ENCODE peak calls at places on chromosomes 13 and 19, in nine cellular contexts. One of them, this sample, is unnamed.
A peak's percentile ranks its signal among the peaks of the same experiment; 100 is the strongest.

GRCh38 chr13:75353786-75354193 is 128.2 kb downstream of the TBC1D4 start:
- DNase-seq in anterior cingulate cortex: no peak
- DNase-seq in activated T-helper 1 cell treated with anti-CD3 and anti-CD28 coated beads, Interleukin-2, amount 50 U/mL, for 16 hours: no peak
- DNase-seq in NCI-H510A treated with DMSO at 0.1 percent for 48 hours: no peak
- DNase-seq in HT1080: no peak
- DNase-seq in psoas muscle: no peak
- DNase-seq in cardiac muscle cell: no peak
- DNase-seq in T-helper 1 cell: peak; percentile 20
- DNase-seq in Jurkat, Clone E6-1: no peak
- DNase-seq in this sample: no peak

GRCh38 chr19:48659768-48660167 is 13.0 kb downstream of the NTN5 start:
- DNase-seq in anterior cingulate cortex: no peak
- DNase-seq in activated T-helper 1 cell treated with anti-CD3 and anti-CD28 coated beads, Interleukin-2, amount 50 U/mL, for 16 hours: no peak
- DNase-seq in NCI-H510A treated with DMSO at 0.1 percent for 48 hours: no peak
- DNase-seq in HT1080: no peak
- DNase-seq in psoas muscle: no peak
- DNase-seq in cardiac muscle cell: no peak
- DNase-seq in T-helper 1 cell: no peak
- DNase-seq in Jurkat, Clone E6-1: no peak
- DNase-seq in this sample: peak; percentile 38

GRCh38 chr13:74687452-74688180 is 553.4 kb upstream of the KLF12 start:
- DNase-seq in anterior cingulate cortex: no peak
- DNase-seq in activated T-helper 1 cell treated with anti-CD3 and anti-CD28 coated beads, Interleukin-2, amount 50 U/mL, for 16 hours: no peak
- DNase-seq in NCI-H510A treated with DMSO at 0.1 percent for 48 hours: no peak
- DNase-seq in HT1080: no peak
- DNase-seq in psoas muscle: no peak
- DNase-seq in cardiac muscle cell: no peak
- DNase-seq in T-helper 1 cell: no peak
- DNase-seq in Jurkat, Clone E6-1: no peak
- DNase-seq in this sample: no peak

GRCh38 chr13:90968510-90968909 is 379.0 kb upstream of the MIR17HG start:
- DNase-seq in anterior cingulate cortex: no peak
- DNase-seq in activated T-helper 1 cell treated with anti-CD3 and anti-CD28 coated beads, Interleukin-2, amount 50 U/mL, for 16 hours: no peak
- DNase-seq in NCI-H510A treated with DMSO at 0.1 percent for 48 hours: peak; percentile 24
- DNase-seq in HT1080: peak; percentile 64
- DNase-seq in psoas muscle: no peak
- DNase-seq in cardiac muscle cell: peak; percentile 58
- DNase-seq in T-helper 1 cell: no peak
- DNase-seq in Jurkat, Clone E6-1: peak; percentile 6
- DNase-seq in this sample: peak; percentile 47

GRCh38 chr13:32001769-32002168 is 29.8 kb upstream of the FRY start:
- DNase-seq in anterior cingulate cortex: no peak
- DNase-seq in activated T-helper 1 cell treated with anti-CD3 and anti-CD28 coated beads, Interleukin-2, amount 50 U/mL, for 16 hours: no peak
- DNase-seq in NCI-H510A treated with DMSO at 0.1 percent for 48 hours: no peak
- DNase-seq in HT1080: no peak
- DNase-seq in psoas muscle: no peak
- DNase-seq in cardiac muscle cell: no peak
- DNase-seq in T-helper 1 cell: no peak
- DNase-seq in Jurkat, Clone E6-1: no peak
- DNase-seq in this sample: no peak

GRCh38 chr19:42269518-42270345 is 680 bp downstream of the CIC start:
- DNase-seq in anterior cingulate cortex: no peak
- DNase-seq in activated T-helper 1 cell treated with anti-CD3 and anti-CD28 coated beads, Interleukin-2, amount 50 U/mL, for 16 hours: no peak
- DNase-seq in NCI-H510A treated with DMSO at 0.1 percent for 48 hours: no peak
- DNase-seq in HT1080: no peak
- DNase-seq in psoas muscle: peak; percentile 56
- DNase-seq in cardiac muscle cell: no peak
- DNase-seq in T-helper 1 cell: no peak
- DNase-seq in Jurkat, Clone E6-1: no peak
- DNase-seq in this sample: no peak

GRCh38 chr13:40153516-40153915 is 498.1 kb downstream of the COG6 start:
- DNase-seq in anterior cingulate cortex: no peak
- DNase-seq in activated T-helper 1 cell treated with anti-CD3 and anti-CD28 coated beads, Interleukin-2, amount 50 U/mL, for 16 hours: no peak
- DNase-seq in NCI-H510A treated with DMSO at 0.1 percent for 48 hours: no peak
- DNase-seq in HT1080: no peak
- DNase-seq in psoas muscle: no peak
- DNase-seq in cardiac muscle cell: no peak
- DNase-seq in T-helper 1 cell: no peak
- DNase-seq in Jurkat, Clone E6-1: no peak
- DNase-seq in this sample: no peak

GRCh38 chr19:56567274-56568120 is at the start of gene ZNF470:
- DNase-seq in anterior cingulate cortex: peak; percentile 74
- DNase-seq in activated T-helper 1 cell treated with anti-CD3 and anti-CD28 coated beads, Interleukin-2, amount 50 U/mL, for 16 hours: peak; percentile 77
- DNase-seq in NCI-H510A treated with DMSO at 0.1 percent for 48 hours: peak; percentile 87
- DNase-seq in HT1080: peak; percentile 66
- DNase-seq in psoas muscle: peak; percentile 97
- DNase-seq in cardiac muscle cell: peak; percentile 95
- DNase-seq in T-helper 1 cell: peak; percentile 86
- DNase-seq in Jurkat, Clone E6-1: no peak
- DNase-seq in this sample: peak; percentile 97

GRCh38 chr13:97221491-97221890 is 642 bp upstream of the MBNL2 start:
- DNase-seq in anterior cingulate cortex: no peak
- DNase-seq in activated T-helper 1 cell treated with anti-CD3 and anti-CD28 coated beads, Interleukin-2, amount 50 U/mL, for 16 hours: no peak
- DNase-seq in NCI-H510A treated with DMSO at 0.1 percent for 48 hours: no peak
- DNase-seq in HT1080: no peak
- DNase-seq in psoas muscle: no peak
- DNase-seq in cardiac muscle cell: no peak
- DNase-seq in T-helper 1 cell: no peak
- DNase-seq in Jurkat, Clone E6-1: no peak
- DNase-seq in this sample: no peak

GRCh38 chr13:32846020-32846451 is 170.2 kb upstream of the KL start:
- DNase-seq in anterior cingulate cortex: no peak
- DNase-seq in activated T-helper 1 cell treated with anti-CD3 and anti-CD28 coated beads, Interleukin-2, amount 50 U/mL, for 16 hours: no peak
- DNase-seq in NCI-H510A treated with DMSO at 0.1 percent for 48 hours: no peak
- DNase-seq in HT1080: no peak
- DNase-seq in psoas muscle: no peak
- DNase-seq in cardiac muscle cell: no peak
- DNase-seq in T-helper 1 cell: no peak
- DNase-seq in Jurkat, Clone E6-1: no peak
- DNase-seq in this sample: no peak

GRCh38 chr19:7211191-7211988 is 82.8 kb downstream of the INSR start:
- DNase-seq in anterior cingulate cortex: no peak
- DNase-seq in activated T-helper 1 cell treated with anti-CD3 and anti-CD28 coated beads, Interleukin-2, amount 50 U/mL, for 16 hours: no peak
- DNase-seq in NCI-H510A treated with DMSO at 0.1 percent for 48 hours: no peak
- DNase-seq in HT1080: no peak
- DNase-seq in psoas muscle: no peak
- DNase-seq in cardiac muscle cell: peak; percentile 55
- DNase-seq in T-helper 1 cell: no peak
- DNase-seq in Jurkat, Clone E6-1: no peak
- DNase-seq in this sample: peak; percentile 54

GRCh38 chr13:109096101-109096500 is 466.7 kb downstream of the MYO16 start:
- DNase-seq in anterior cingulate cortex: no peak
- DNase-seq in activated T-helper 1 cell treated with anti-CD3 and anti-CD28 coated beads, Interleukin-2, amount 50 U/mL, for 16 hours: no peak
- DNase-seq in NCI-H510A treated with DMSO at 0.1 percent for 48 hours: no peak
- DNase-seq in HT1080: peak; percentile 59
- DNase-seq in psoas muscle: no peak
- DNase-seq in cardiac muscle cell: no peak
- DNase-seq in T-helper 1 cell: no peak
- DNase-seq in Jurkat, Clone E6-1: no peak
- DNase-seq in this sample: no peak

GRCh38 chr19:8209965-8210659 is 942 bp downstream of the CERS4 start:
- DNase-seq in anterior cingulate cortex: peak; percentile 48
- DNase-seq in activated T-helper 1 cell treated with anti-CD3 and anti-CD28 coated beads, Interleukin-2, amount 50 U/mL, for 16 hours: no peak
- DNase-seq in NCI-H510A treated with DMSO at 0.1 percent for 48 hours: no peak
- DNase-seq in HT1080: no peak
- DNase-seq in psoas muscle: no peak
- DNase-seq in cardiac muscle cell: no peak
- DNase-seq in T-helper 1 cell: no peak
- DNase-seq in Jurkat, Clone E6-1: no peak
- DNase-seq in this sample: no peak

GRCh38 chr13:98454389-98454881 is 122.5 kb downstream of the STK24 start:
- DNase-seq in anterior cingulate cortex: no peak
- DNase-seq in activated T-helper 1 cell treated with anti-CD3 and anti-CD28 coated beads, Interleukin-2, amount 50 U/mL, for 16 hours: no peak
- DNase-seq in NCI-H510A treated with DMSO at 0.1 percent for 48 hours: no peak
- DNase-seq in HT1080: no peak
- DNase-seq in psoas muscle: no peak
- DNase-seq in cardiac muscle cell: peak; percentile 20
- DNase-seq in T-helper 1 cell: no peak
- DNase-seq in Jurkat, Clone E6-1: peak; percentile 73
- DNase-seq in this sample: no peak

This sample was measured in hepatocyte.